ENCODE peak calls at places on chromosomes 12 and 14, in five cellular contexts. F is endodermal cell; H is stomach; X is mammary epithelial cell; I is CD8-positive, alpha-beta T cell. T is an unnamed sample.

GRCh38 chr12:4269279-4269991 is 4.1 kb upstream of the CCND2 start:
- DNase-seq in F (peak), H (peak), X (peak), I (peak), T (no peak)

GRCh38 chr14:49653508-49653907 is 18.5 kb upstream of the DNAAF2 start:
- DNase-seq in F (no peak), H (no peak), X (no peak), I (no peak), T (no peak)

GRCh38 chr14:26180221-26180620 is 417.6 kb downstream of the NOVA1 start:
- DNase-seq in F (no peak), H (no peak), X (no peak), I (no peak), T (no peak)

GRCh38 chr12:131911251-131911650 is 16.8 kb downstream of the ULK1 start:
- DNase-seq in F (no peak), H (no peak), X (no peak), I (no peak), T (no peak)

GRCh38 chr12:15209782-15210181 is 11.4 kb downstream of the RERG start:
- DNase-seq in F (no peak), H (no peak), X (peak), I (no peak), T (no peak)

GRCh38 chr12:120630139-120630895 is 10.1 kb upstream of the CABP1 start:
- DNase-seq in F (no peak), H (no peak), X (no peak), I (no peak), T (peak)

GRCh38 chr14:76832503-76832988 is 6.3 kb downstream of the LRRC74A start:
- DNase-seq in F (no peak), H (no peak), X (no peak), I (no peak), T (no peak)

GRCh38 chr12:32455607-32456063 is 56.3 kb downstream of the FGD4 start:
- DNase-seq in F (peak), H (no peak), X (peak), I (no peak), T (no peak)

GRCh38 chr14:97499790-97500481 is 702.8 kb downstream of the VRK1 start:
- DNase-seq in F (no peak), H (no peak), X (no peak), I (no peak), T (no peak)

GRCh38 chr12:65949009-65949623 is 124.8 kb downstream of the HMGA2 start:
- DNase-seq in F (no peak), H (no peak), X (no peak), I (no peak), T (no peak)
- H3K27ac ChIP-seq in F (no peak), H (no peak), X (peak), I (no peak), T (no peak)

DNA sequence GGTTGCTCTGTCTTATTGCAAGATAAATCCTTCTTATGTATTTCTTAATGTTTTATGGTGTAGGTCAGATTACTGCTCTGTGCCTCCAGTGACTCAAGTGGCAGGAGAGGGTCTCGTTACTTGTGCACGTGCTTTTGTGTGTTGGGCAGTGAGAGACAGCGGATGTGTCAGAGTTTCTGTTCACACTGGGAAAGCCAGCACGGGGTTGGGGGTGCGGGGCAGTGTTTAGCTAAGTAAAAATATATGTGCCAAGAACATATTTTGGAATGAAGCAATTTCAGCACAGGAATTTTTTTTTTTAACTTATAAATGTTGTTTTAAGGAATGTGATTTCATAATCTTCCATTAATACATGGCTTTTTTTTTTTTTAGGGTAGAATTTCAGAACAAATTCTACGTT is 4.5 kb upstream of the DNAH10 start:
- DNase-seq in F (no peak), H (no peak), X (no peak), I (no peak), T (no peak)
- H3K27ac ChIP-seq in F (no peak), H (no peak), X (no peak), I (no peak), T (no peak)

GRCh38 chr14:105484069-105484996 is 2.4 kb upstream of the CRIP1 start:
- DNase-seq in F (no peak), H (no peak), X (no peak), I (peak), T (no peak)
- H3K27ac ChIP-seq in F (no peak), H (peak), X (no peak), I (peak), T (no peak)

GRCh38 chr12:6935551-6936377 is 7.9 kb upstream of the RNU7-1 start:
- DNase-seq in F (no peak), H (no peak), X (no peak), I (no peak), T (no peak)

GRCh38 chr12:6936642-6937480 is 6.8 kb upstream of the RNU7-1 start:
- DNase-seq in F (peak), H (no peak), X (no peak), I (peak), T (no peak)

GRCh38 chr12:6936378-6936638 is 7.3 kb upstream of the RNU7-1 start:
- DNase-seq in F (no peak), H (no peak), X (no peak), I (no peak), T (no peak)

GRCh38 chr12:6934110-6934509 is 6.4 kb downstream of the ATN1 start:
- DNase-seq in F (no peak), H (no peak), X (no peak), I (no peak), T (no peak)

DNA sequence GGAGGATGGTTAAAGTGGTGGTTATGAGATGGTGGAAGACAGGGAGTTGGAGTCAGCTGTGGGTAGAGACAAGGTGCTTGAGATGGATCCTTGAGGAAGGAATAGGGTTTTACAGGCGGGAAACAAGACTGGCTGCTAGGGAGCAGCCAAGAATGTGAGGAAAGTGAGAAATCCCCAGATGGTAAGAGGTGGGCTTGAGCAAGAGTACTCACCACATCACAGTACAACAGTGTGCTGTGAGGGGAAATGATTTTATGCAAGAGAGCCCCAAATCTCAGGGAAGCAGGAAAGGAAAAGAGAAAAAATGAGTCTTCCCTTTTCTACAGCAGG is 7.4 kb downstream of the ATN1 start:
- DNase-seq in F (no peak), H (no peak), X (no peak), I (no peak), T (no peak)
- H3K27ac ChIP-seq in F (no peak), H (peak), X (no peak), I (no peak), T (no peak)

T was measured in caudate nucleus.